ENCODE peak calls at places on chromosomes 2 and 18, in seven cellular contexts. Y is tibial artery, P is GM13977, O is choroid plexus epithelial cell, H is prostate gland, W is transverse colon, F is progenitor cell of endocrine pancreas. X is an unnamed sample.

GRCh38 chr2:84906900-84907714 is 1.7 kb downstream of the TMSB10 start:
- DNase-seq in P (peak), H (no peak), O (peak), F (no peak), W (peak), Y (peak), X (peak)

GRCh38 chr2:169818241-169818640 is 6.5 kb downstream of the METTL5 start:
- DNase-seq in F (no peak), H (no peak), P (no peak), O (no peak), W (no peak), Y (no peak), X (no peak)

GRCh38 chr18:44036500-44036899 is 644.2 kb upstream of the SETBP1 start:
- DNase-seq in H (no peak), P (no peak), F (no peak), W (no peak), O (peak), Y (no peak), X (no peak)

GRCh38 chr18:50405582-50406271 is 30.9 kb downstream of the SKA1 start:
- DNase-seq in Y (no peak), P (no peak), F (no peak), W (no peak), O (no peak), H (peak), X (no peak)

GRCh38 chr2:131030478-131030971 is 62.7 kb downstream of the FAM168B start:
- DNase-seq in P (no peak), W (no peak), H (no peak), O (no peak), Y (no peak), F (no peak), X (no peak)

GRCh38 chr18:63249781-63250180 is 69.8 kb downstream of the BCL2 start:
- DNase-seq in F (no peak), W (peak), O (peak), H (peak), Y (no peak), P (no peak), X (no peak)

GRCh38 chr2:191869178-191869577 is 22.3 kb upstream of the CAVIN2 start:
- DNase-seq in P (peak), H (no peak), O (peak), W (peak), F (no peak), Y (no peak), X (peak)

GRCh38 chr2:134190807-134191203 is 63.1 kb upstream of the MGAT5 start:
- DNase-seq in Y (no peak), W (no peak), O (no peak), H (no peak), F (no peak), P (no peak), X (no peak)

GRCh38 chr18:58288922-58289797 is 245.1 kb downstream of the NEDD4L start:
- DNase-seq in O (peak), H (no peak), F (no peak), W (no peak), P (peak), Y (no peak), X (no peak)

GRCh38 chr18:10851824-10852225 is 297.5 kb downstream of the PIEZO2 start:
- DNase-seq in F (no peak), W (no peak), P (peak), Y (no peak), O (peak), H (no peak), X (no peak)

GRCh38 chr2:154443919-154444318 is 254.6 kb upstream of the KCNJ3 start:
- DNase-seq in W (no peak), Y (no peak), O (no peak), P (no peak), H (no peak), F (no peak), X (no peak)

GRCh38 chr2:154437104-154437503 is 261.4 kb upstream of the KCNJ3 start:
- DNase-seq in Y (no peak), O (no peak), P (no peak), H (no peak), F (no peak), W (no peak), X (no peak)

DNA sequence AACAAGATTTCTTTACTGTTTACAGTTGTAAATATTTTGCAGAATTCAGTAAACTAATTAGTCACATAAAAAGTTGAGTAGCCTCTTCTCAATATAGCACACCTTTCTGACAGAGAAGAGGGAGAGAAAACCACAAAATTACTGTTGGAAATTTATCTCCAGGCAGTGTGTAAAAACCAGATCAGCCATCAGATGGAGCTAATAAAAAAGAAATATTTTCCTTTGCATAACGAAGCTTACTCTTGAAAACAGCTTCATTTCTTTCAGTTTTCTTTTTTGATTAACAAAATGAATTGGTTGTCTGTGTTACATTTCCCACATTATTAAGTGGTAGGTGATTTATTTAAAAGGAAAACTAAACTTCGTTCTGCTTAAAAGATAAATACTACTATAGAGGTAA is 259.3 kb upstream of the KCNJ3 start:
- DNase-seq in F (no peak), P (no peak), Y (no peak), O (no peak), W (no peak), H (no peak), X (no peak)
- TF ChIP-seq CTCF in F (peak), P (no peak), Y (no peak), O (no peak), W (no peak), H (no peak), X (no peak)

GRCh38 chr2:100395532-100396350 is 21.7 kb downstream of the CHST10 start:
- DNase-seq in F (no peak), P (no peak), O (no peak), H (no peak), Y (no peak), W (no peak), X (no peak)

GRCh38 chr2:100393362-100393761 is 24.1 kb downstream of the CHST10 start:
- DNase-seq in H (no peak), Y (no peak), O (no peak), F (no peak), W (no peak), P (no peak), X (no peak)

GRCh38 chr2:100391735-100392515 is 25.5 kb downstream of the CHST10 start:
- DNase-seq in H (peak), W (no peak), O (no peak), P (no peak), Y (no peak), F (no peak), X (no peak)

GRCh38 chr2:100392715-100393114 is 24.8 kb downstream of the CHST10 start:
- DNase-seq in P (no peak), W (no peak), Y (no peak), O (no peak), H (no peak), F (no peak), X (no peak)

GRCh38 chr2:100394111-100394641 is 23.3 kb downstream of the CHST10 start:
- DNase-seq in H (no peak), Y (no peak), O (no peak), F (no peak), W (no peak), P (peak), X (no peak)
- TF ChIP-seq CTCF in H (no peak), Y (no peak), O (no peak), F (no peak), W (no peak), P (no peak), X (no peak)

GRCh38 chr2:29314816-29315571 is 199.8 kb downstream of the CLIP4 start:
- DNase-seq in F (no peak), O (peak), P (peak), Y (no peak), W (peak), H (peak), X (peak)
- TF ChIP-seq CTCF in F (peak), O (peak), P (no peak), Y (no peak), W (no peak), H (no peak), X (no peak)

GRCh38 chr18:71077451-71077850 is 788.6 kb downstream of the SOCS6 start:
- DNase-seq in P (no peak), W (no peak), Y (no peak), O (no peak), H (no peak), F (no peak), X (no peak)

GRCh38 chr18:71075147-71075546 is 786.3 kb downstream of the SOCS6 start:
- DNase-seq in P (no peak), W (no peak), O (no peak), F (no peak), H (no peak), Y (no peak), X (no peak)
- TF ChIP-seq CTCF in P (no peak), W (no peak), O (no peak), F (peak), H (no peak), Y (no peak), X (no peak)

DNA sequence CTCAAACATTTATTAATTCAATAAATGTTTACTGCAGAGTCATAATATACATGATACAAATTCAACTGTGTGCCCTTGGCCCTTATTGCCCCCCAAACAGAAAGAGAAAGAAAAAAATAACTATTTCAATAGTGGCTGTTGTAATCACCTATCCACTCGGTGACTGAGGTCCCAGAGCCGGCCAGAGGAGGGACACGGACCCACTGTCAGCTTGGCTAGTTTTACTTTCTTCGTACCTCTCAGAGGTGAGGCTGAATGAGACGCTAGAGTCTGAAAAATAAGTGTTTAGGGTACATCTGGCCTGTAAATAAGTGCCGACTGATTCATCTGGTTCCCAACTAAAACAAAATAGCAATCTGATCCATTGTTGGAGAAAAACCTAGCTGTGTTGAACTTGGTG is 31.3 kb upstream of the FZD7 start:
- DNase-seq in Y (no peak), P (no peak), F (no peak), W (no peak), O (no peak), H (no peak), X (no peak)
- TF ChIP-seq CTCF in Y (no peak), P (no peak), F (peak), W (no peak), O (no peak), H (no peak), X (no peak)

GRCh38 chr2:159926695-159927094 is 128.7 kb upstream of the CD302 start:
- DNase-seq in F (no peak), W (no peak), O (no peak), Y (no peak), H (no peak), P (no peak), X (no peak)
- TF ChIP-seq CTCF in F (peak), W (no peak), O (no peak), Y (no peak), H (no peak), P (no peak), X (no peak)

GRCh38 chr18:79945118-79946042 is 6.1 kb downstream of the SLC66A2 start:
- DNase-seq in O (no peak), Y (no peak), P (no peak), F (no peak), H (no peak), W (peak), X (peak)
- TF ChIP-seq CTCF in O (no peak), Y (no peak), P (no peak), F (no peak), H (no peak), W (no peak), X (no peak)

GRCh38 chr18:74496508-74497307 is 545 bp downstream of the CNDP2 start:
- DNase-seq in O (peak), W (peak), P (no peak), Y (peak), F (peak), H (peak), X (peak)
- TF ChIP-seq CTCF in O (peak), W (peak), P (no peak), Y (no peak), F (peak), H (no peak), X (no peak)

X was measured in mucosa of descending colon.